ENCODE peak calls at places on chromosome 13, in four cellular contexts. T, D, V and H are unnamed samples.

GRCh38 chr13:97280478-97280877 is 58.3 kb downstream of the MBNL2 start:
- DNase-seq in V (no peak), T (no peak), D (no peak), H (no peak)

GRCh38 chr13:50404769-50405168 is 389.5 kb downstream of the KCNRG start:
- DNase-seq in D (no peak), T (no peak), V (peak; percentile 85), H (no peak)

GRCh38 chr13:114090476-114090875 is 41.9 kb downstream of the RASA3 start:
- DNase-seq in V (no peak), T (no peak), D (no peak), H (no peak)

GRCh38 chr13:110277357-110277950 is 29.5 kb downstream of the COL4A1 start:
- DNase-seq in D (no peak), T (no peak), V (no peak), H (no peak)

GRCh38 chr13:94712287-94712811 is at the start of gene SOX21:
- DNase-seq in V (no peak), D (peak; percentile 48), T (peak; percentile 49), H (no peak)

GRCh38 chr13:111219306-111219705 is 101.1 kb upstream of the TEX29 start:
- DNase-seq in D (no peak), V (no peak), T (no peak), H (no peak)

GRCh38 chr13:100852146-100852545 is 177.6 kb upstream of the TMTC4 start:
- DNase-seq in T (no peak), V (no peak), D (no peak), H (no peak)

GRCh38 chr13:41216160-41216559 is 21.8 kb upstream of the KBTBD7 start:
- DNase-seq in V (no peak), D (no peak), T (no peak), H (no peak)

GRCh38 chr13:59300347-59301165 is 863.2 kb downstream of the DIAPH3 start:
- DNase-seq in T (no peak), V (no peak), D (no peak), H (no peak)